ENCODE peak calls at places on chromosomes 3 and 15, in eight cellular contexts. M, G, E, J, Y, X, I and O are unnamed samples.

GRCh38 chr15:61994216-61994615 is 66.0 kb downstream of the VPS13C start:
- DNase-seq in M (peak), G (peak), E (no peak), J (no peak), Y (peak), X (no peak), I (no peak), O (no peak)

GRCh38 chr15:70339551-70340517 is 242.1 kb upstream of the TLE3 start:
- DNase-seq in M (no peak), G (no peak), E (no peak), J (no peak), Y (peak), X (no peak), I (no peak), O (no peak)

GRCh38 chr3:185728630-185729334 is 96.1 kb downstream of the IGF2BP2 start:
- DNase-seq in M (no peak), G (no peak), E (no peak), J (no peak), Y (peak), X (no peak), I (no peak), O (no peak)

GRCh38 chr3:152222327-152222726 is 46.4 kb upstream of the MBNL1 start:
- DNase-seq in M (peak), G (peak), E (no peak), J (no peak), Y (peak), X (no peak), I (no peak), O (peak)

GRCh38 chr3:168545591-168545990 is 449.9 kb upstream of the GOLIM4 start:
- DNase-seq in M (no peak), G (no peak), E (no peak), J (no peak), Y (peak), X (peak), I (no peak), O (no peak)

GRCh38 chr15:40295870-40296560 is 11.7 kb downstream of the PLCB2 start:
- DNase-seq in M (no peak), G (no peak), E (no peak), J (no peak), Y (no peak), X (peak), I (no peak), O (no peak)

GRCh38 chr15:98842973-98843285 is 164.7 kb downstream of the PGPEP1L start:
- DNase-seq in M (no peak), G (no peak), E (no peak), J (no peak), Y (no peak), X (no peak), I (no peak), O (no peak)

GRCh38 chr3:33557829-33558228 is 117.6 kb upstream of the UBP1 start:
- DNase-seq in M (no peak), G (no peak), E (no peak), J (no peak), Y (no peak), X (no peak), I (no peak), O (no peak)

GRCh38 chr3:81716870-81717509 is 44.5 kb downstream of the GBE1 start:
- DNase-seq in M (peak), G (peak), E (peak), J (no peak), Y (peak), X (peak), I (no peak), O (no peak)

GRCh38 chr3:156892701-156893100 is 66.5 kb downstream of the LEKR1 start:
- DNase-seq in M (no peak), G (peak), E (no peak), J (no peak), Y (peak), X (no peak), I (no peak), O (no peak)

GRCh38 chr3:37115451-37115850 is 58.9 kb downstream of the LRRFIP2 start:
- DNase-seq in M (no peak), G (no peak), E (no peak), J (no peak), Y (peak), X (no peak), I (no peak), O (no peak)

GRCh38 chr3:30751610-30752299 is 142.7 kb downstream of the GADL1 start:
- DNase-seq in M (no peak), G (no peak), E (peak), J (peak), Y (peak), X (peak), I (no peak), O (peak)

GRCh38 chr15:98155356-98155755 is 194.9 kb downstream of the ARRDC4 start:
- DNase-seq in M (no peak), G (no peak), E (no peak), J (no peak), Y (peak), X (no peak), I (no peak), O (no peak)

GRCh38 chr15:76566276-76566675 is 229.7 kb downstream of the ISL2 start:
- DNase-seq in M (peak), G (no peak), E (no peak), J (no peak), Y (peak), X (no peak), I (no peak), O (no peak)

GRCh38 chr15:77482570-77482969 is 61.9 kb downstream of the HMG20A start:
- DNase-seq in M (peak), G (peak), E (no peak), J (no peak), Y (peak), X (no peak), I (no peak), O (no peak)

GRCh38 chr3:105868450-105868744 is 415 bp downstream of the CBLB start:
- DNase-seq in M (no peak), G (no peak), E (peak), J (peak), Y (peak), X (peak), I (peak), O (peak)

GRCh38 chr15:78398076-78398825 is 39.8 kb upstream of the IREB2 start:
- DNase-seq in M (no peak), G (no peak), E (no peak), J (no peak), Y (no peak), X (no peak), I (no peak), O (no peak)

GRCh38 chr15:25684521-25685215 is 178.5 kb downstream of the ATP10A start:
- DNase-seq in M (peak), G (peak), E (peak), J (no peak), Y (peak), X (no peak), I (no peak), O (no peak)

GRCh38 chr3:116743062-116743461 is 33.5 kb downstream of the TUSC7 start:
- DNase-seq in M (no peak), G (no peak), E (no peak), J (no peak), Y (no peak), X (no peak), I (no peak), O (no peak)

GRCh38 chr3:122251428-122251827 is 68.0 kb downstream of the CASR start:
- DNase-seq in M (no peak), G (no peak), E (no peak), J (no peak), Y (no peak), X (no peak), I (no peak), O (peak)

GRCh38 chr3:122246214-122246613 is 62.7 kb downstream of the CASR start:
- DNase-seq in M (no peak), G (peak), E (no peak), J (no peak), Y (peak), X (no peak), I (no peak), O (no peak)

GRCh38 chr3:122247087-122247824 is 63.8 kb downstream of the CASR start:
- DNase-seq in M (no peak), G (no peak), E (no peak), J (no peak), Y (no peak), X (no peak), I (no peak), O (no peak)

GRCh38 chr3:122247825-122248185 is 64.3 kb downstream of the CASR start:
- DNase-seq in M (no peak), G (no peak), E (no peak), J (no peak), Y (peak), X (no peak), I (no peak), O (no peak)

DNA sequence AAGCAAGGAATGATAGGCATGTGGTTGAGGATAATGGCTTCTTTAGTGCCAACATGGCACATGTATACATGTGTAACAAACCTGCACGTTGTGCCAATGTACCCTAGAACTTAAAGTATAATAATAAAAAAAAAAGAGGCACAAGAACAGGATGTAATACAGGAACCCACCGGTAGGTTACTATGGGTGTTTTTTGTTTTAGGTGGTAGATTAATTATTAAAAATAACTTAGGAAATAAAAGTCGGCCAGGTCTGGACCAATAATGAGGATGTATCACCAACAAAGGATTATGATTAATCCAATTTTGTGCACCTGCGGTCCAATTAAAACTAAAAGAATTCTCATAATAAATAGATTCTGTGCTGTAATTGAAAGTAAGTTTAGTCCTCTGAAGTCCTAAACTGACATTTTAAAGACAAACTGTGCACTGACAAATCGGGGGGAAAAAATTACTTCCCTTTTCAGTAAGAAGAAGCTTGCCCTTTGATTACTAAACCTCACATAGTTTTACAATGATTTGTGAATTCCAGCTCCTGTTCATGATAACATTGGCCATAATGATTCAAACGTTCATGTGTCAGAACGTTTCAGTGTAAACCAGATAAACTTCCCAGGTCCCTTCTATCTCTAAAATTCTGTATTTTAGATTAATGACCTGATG is 62.2 kb downstream of the CASR start:
- DNase-seq in M (peak), G (peak), E (no peak), J (no peak), Y (peak), X (no peak), I (no peak), O (no peak)
- TF ChIP-seq CTCF in M (peak), G (peak), E (no peak), J (no peak), Y (no peak), X (no peak), I (no peak), O (peak)

DNA sequence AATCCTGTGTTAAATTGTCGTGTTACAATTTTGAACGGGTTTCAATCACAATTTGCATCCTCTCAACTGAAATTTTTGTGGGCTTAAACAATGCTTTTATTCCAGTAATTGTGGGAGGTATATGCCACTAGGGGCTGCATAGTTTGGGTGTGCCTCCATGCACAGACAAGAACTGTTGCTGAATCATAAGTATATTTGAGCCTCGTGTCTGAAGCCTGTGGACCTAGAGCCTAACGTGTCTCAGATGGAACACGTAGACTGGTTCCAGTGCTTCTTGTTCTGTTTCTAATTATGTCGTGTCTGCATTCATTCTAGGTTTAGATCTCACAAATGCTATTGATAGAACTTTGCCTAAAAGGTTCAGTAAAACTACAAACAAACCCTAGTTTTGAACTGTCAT is 363.4 kb downstream of the RBMS3 start:
- DNase-seq in M (no peak), G (peak), E (no peak), J (no peak), Y (peak), X (no peak), I (no peak), O (no peak)
- TF ChIP-seq CTCF in M (no peak), G (peak), E (no peak), J (no peak), Y (no peak), X (no peak), I (no peak), O (no peak)

GRCh38 chr3:71191031-71191482 is 392.5 kb downstream of the FOXP1 start:
- DNase-seq in M (no peak), G (no peak), E (no peak), J (no peak), Y (no peak), X (no peak), I (no peak), O (no peak)

GRCh38 chr3:71197841-71198565 is 385.5 kb downstream of the FOXP1 start:
- DNase-seq in M (no peak), G (no peak), E (no peak), J (no peak), Y (peak), X (no peak), I (no peak), O (no peak)

GRCh38 chr3:71195492-71195891 is 388.0 kb downstream of the FOXP1 start:
- DNase-seq in M (peak), G (peak), E (no peak), J (no peak), Y (peak), X (no peak), I (no peak), O (no peak)

GRCh38 chr3:71189480-71189879 is 394.0 kb downstream of the FOXP1 start:
- DNase-seq in M (no peak), G (no peak), E (no peak), J (no peak), Y (peak), X (no peak), I (no peak), O (no peak)

DNA sequence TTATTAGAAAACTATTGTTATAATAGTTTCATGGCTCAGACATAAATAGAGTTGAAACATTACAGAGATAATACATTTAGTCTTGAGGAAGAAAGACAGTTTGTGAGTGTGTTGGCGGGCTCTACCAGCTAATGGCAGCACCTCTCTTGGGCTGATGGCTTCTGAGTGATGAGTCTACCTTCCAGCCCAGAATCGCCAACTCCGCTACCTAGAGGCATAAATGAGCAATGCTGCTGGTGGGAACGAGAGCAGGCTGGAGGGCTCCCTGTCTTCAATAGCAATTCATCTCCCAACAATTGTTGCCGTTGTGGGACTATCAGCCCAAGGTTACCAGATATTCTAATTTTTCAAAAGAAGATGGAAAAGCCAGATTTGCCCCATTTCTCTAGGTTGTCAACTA is 388.7 kb downstream of the FOXP1 start:
- DNase-seq in M (no peak), G (no peak), E (no peak), J (no peak), Y (no peak), X (no peak), I (no peak), O (no peak)
- TF ChIP-seq CTCF in M (no peak), G (no peak), E (no peak), J (no peak), Y (no peak), X (no peak), I (no peak), O (no peak)

DNA sequence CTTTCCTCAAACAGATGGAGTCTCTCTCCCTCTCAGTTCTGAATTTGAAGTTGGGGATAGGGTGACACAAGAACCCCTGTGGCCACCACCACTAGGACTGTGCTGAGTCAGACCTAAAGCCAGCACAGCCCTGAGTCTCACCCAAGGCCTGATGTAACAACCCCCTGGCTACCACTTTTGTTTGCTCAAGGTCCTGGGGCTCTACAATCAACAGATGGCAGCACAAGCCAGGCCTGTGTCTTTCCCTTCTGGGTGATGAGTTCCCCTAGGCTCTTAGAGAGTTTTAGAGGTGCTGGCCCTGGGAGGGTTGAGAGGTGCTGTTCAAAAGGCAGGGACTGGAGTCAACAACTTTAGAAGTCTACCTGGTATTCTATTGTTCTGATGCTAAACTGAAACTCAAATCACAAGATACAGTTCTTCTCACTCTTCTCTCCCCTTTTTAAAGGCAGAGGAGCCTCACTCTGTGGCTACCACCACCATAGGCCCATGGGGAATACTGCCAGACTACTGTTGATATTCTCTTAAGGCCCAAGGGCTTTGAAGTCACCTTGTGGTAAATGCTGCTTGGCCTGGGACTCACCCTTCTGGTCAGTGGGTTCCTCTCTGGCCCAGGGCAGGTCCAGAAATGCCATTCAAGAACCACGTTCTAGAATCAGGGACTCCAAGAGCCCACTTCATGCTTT is 6.5 kb downstream of the OR5K4 start:
- DNase-seq in M (no peak), G (no peak), E (no peak), J (no peak), Y (no peak), X (no peak), I (no peak), O (no peak)
- TF ChIP-seq CTCF in M (no peak), G (no peak), E (no peak), J (no peak), Y (no peak), X (no peak), I (no peak), O (no peak)

DNA sequence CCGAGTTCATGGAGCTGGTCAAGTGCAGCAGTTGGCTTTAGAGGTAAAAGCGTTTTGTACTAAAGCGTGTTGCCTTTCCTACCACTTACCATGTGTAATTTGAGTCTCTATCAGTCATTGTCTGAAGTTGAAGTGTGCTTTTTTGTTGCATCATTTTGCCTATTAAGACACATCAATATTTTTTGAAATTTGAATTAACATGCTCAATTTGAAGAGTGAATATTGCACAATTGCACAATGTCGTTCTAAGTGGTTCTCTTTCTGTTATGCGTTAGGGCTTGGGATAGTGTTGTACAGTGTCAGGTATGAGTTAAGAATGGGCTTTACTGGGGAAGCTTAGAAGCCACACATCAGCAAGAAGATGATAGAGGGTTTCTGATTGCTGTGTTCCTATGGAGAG is 84.0 kb upstream of the ACKR4 start:
- DNase-seq in M (no peak), G (no peak), E (no peak), J (no peak), Y (no peak), X (no peak), I (no peak), O (no peak)
- TF ChIP-seq CTCF in M (no peak), G (no peak), E (no peak), J (no peak), Y (no peak), X (no peak), I (no peak), O (no peak)

GRCh38 chr15:75182187-75183131 is 19.2 kb upstream of the C15orf39 start:
- DNase-seq in M (no peak), G (no peak), E (no peak), J (no peak), Y (peak), X (no peak), I (no peak), O (no peak)
- TF ChIP-seq CTCF in M (no peak), G (no peak), E (no peak), J (no peak), Y (no peak), X (no peak), I (no peak), O (no peak)

GRCh38 chr3:142849148-142849547 is 39.7 kb downstream of the PCOLCE2 start:
- DNase-seq in M (no peak), G (no peak), E (no peak), J (no peak), Y (no peak), X (no peak), I (no peak), O (no peak)

GRCh38 chr3:142846779-142847577 is 41.9 kb downstream of the PCOLCE2 start:
- DNase-seq in M (no peak), G (no peak), E (peak), J (no peak), Y (no peak), X (no peak), I (no peak), O (no peak)

DNA sequence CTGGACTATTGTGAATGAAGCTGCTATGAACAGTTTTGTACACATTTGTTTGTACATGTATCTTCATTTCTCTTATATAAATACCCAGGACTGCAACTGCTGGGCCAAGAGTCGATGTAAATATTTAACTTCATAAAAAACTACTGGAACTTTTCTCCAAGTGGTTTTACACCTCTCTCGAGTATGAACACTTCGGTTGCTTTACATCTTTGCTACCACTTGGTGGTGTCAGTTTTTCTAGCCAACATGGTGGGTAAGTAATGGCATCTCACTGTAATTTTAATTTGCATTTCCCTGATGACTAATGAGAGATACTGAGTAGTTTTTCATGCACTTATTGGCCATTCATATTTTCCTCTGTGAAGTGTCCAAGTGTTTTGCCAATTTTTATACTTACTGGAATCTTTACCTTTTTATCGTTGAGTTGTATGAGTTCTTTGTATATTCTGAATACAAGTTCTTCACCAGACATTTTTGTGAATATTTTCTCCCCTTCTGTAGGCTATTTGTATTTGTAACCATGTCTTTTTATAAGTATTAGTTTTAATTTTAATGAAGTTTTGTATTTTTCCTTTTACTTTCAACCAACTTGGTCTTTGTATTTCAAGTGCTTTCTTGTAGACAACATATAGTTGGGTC is 44.4 kb downstream of the PCOLCE2 start:
- DNase-seq in M (no peak), G (peak), E (no peak), J (no peak), Y (peak), X (peak), I (no peak), O (peak)
- TF ChIP-seq CTCF in M (peak), G (peak), E (no peak), J (peak), Y (peak), X (peak), I (no peak), O (peak)